ENCODE peak calls at places on chromosomes 6 and 20, in ten cellular contexts. One of them, this sample, is unnamed.

GRCh38 chr20:48597521-48598302 is 230.1 kb downstream of the PREX1 start:
- DNase-seq in endothelial cell: no peak
- DNase-seq in fibroblast of lung: no peak
- DNase-seq in H4: peak; percentile 26
- DNase-seq in NCI-H1092 treated with DMSO at 0.1 percent for 48 hours: no peak
- DNase-seq in fibroblast of gingiva: no peak
- DNase-seq in brain microvascular endothelial cell: no peak
- DNase-seq in EL: no peak
- DNase-seq in H9: no peak
- DNase-seq in tibial artery: no peak
- DNase-seq in this sample: no peak

GRCh38 chr6:130215526-130215925 is 7.2 kb downstream of the SAMD3 start:
- DNase-seq in tibial artery: no peak
- DNase-seq in fibroblast of gingiva: no peak
- DNase-seq in NCI-H1092 treated with DMSO at 0.1 percent for 48 hours: no peak
- DNase-seq in H9: peak; percentile 36
- DNase-seq in H4: no peak
- DNase-seq in fibroblast of lung: no peak
- DNase-seq in EL: no peak
- DNase-seq in endothelial cell: no peak
- DNase-seq in brain microvascular endothelial cell: no peak
- DNase-seq in this sample: no peak

GRCh38 chr20:44070139-44070900 is 116.7 kb downstream of the JPH2 start:
- DNase-seq in EL: no peak
- DNase-seq in H9: no peak
- DNase-seq in fibroblast of lung: no peak
- DNase-seq in NCI-H1092 treated with DMSO at 0.1 percent for 48 hours: no peak
- DNase-seq in fibroblast of gingiva: no peak
- DNase-seq in tibial artery: peak; percentile 2
- DNase-seq in brain microvascular endothelial cell: no peak
- DNase-seq in endothelial cell: no peak
- DNase-seq in H4: no peak
- DNase-seq in this sample: no peak

GRCh38 chr6:37584654-37585522 is 85.2 kb upstream of the CCDC167 start:
- DNase-seq in fibroblast of lung: no peak
- DNase-seq in H9: no peak
- DNase-seq in tibial artery: no peak
- DNase-seq in H4: no peak
- DNase-seq in brain microvascular endothelial cell: no peak
- DNase-seq in NCI-H1092 treated with DMSO at 0.1 percent for 48 hours: no peak
- DNase-seq in endothelial cell: no peak
- DNase-seq in fibroblast of gingiva: no peak
- DNase-seq in EL: no peak
- DNase-seq in this sample: no peak

GRCh38 chr6:16805190-16805860 is 44.1 kb upstream of the ATXN1 start:
- DNase-seq in endothelial cell: no peak
- DNase-seq in H9: no peak
- DNase-seq in EL: no peak
- DNase-seq in brain microvascular endothelial cell: no peak
- DNase-seq in fibroblast of lung: no peak
- DNase-seq in fibroblast of gingiva: no peak
- DNase-seq in tibial artery: no peak
- DNase-seq in H4: no peak
- DNase-seq in NCI-H1092 treated with DMSO at 0.1 percent for 48 hours: no peak
- DNase-seq in this sample: no peak

GRCh38 chr20:460707-461106 is 1.6 kb downstream of the TBC1D20 start:
- DNase-seq in tibial artery: peak; percentile 61
- DNase-seq in NCI-H1092 treated with DMSO at 0.1 percent for 48 hours: no peak
- DNase-seq in fibroblast of gingiva: peak; percentile 69
- DNase-seq in brain microvascular endothelial cell: no peak
- DNase-seq in fibroblast of lung: peak; percentile 32
- DNase-seq in H4: no peak
- DNase-seq in H9: no peak
- DNase-seq in endothelial cell: no peak
- DNase-seq in EL: peak; percentile 36
- DNase-seq in this sample: peak; percentile 43

GRCh38 chr6:11110921-11111768 is at the start of gene ERVFRD-1:
- DNase-seq in EL: no peak
- DNase-seq in fibroblast of gingiva: no peak
- DNase-seq in fibroblast of lung: no peak
- DNase-seq in H9: no peak
- DNase-seq in endothelial cell: no peak
- DNase-seq in tibial artery: no peak
- DNase-seq in NCI-H1092 treated with DMSO at 0.1 percent for 48 hours: no peak
- DNase-seq in brain microvascular endothelial cell: no peak
- DNase-seq in H4: no peak
- DNase-seq in this sample: no peak

GRCh38 chr6:132731086-132731485 is 17.2 kb upstream of the VNN1 start:
- DNase-seq in fibroblast of lung: peak; percentile 44
- DNase-seq in EL: peak; percentile 27
- DNase-seq in tibial artery: no peak
- DNase-seq in endothelial cell: no peak
- DNase-seq in NCI-H1092 treated with DMSO at 0.1 percent for 48 hours: no peak
- DNase-seq in H9: no peak
- DNase-seq in brain microvascular endothelial cell: no peak
- DNase-seq in H4: no peak
- DNase-seq in fibroblast of gingiva: no peak
- DNase-seq in this sample: no peak

GRCh38 chr6:108559884-108560462 is 744 bp upstream of the FOXO3 start:
- DNase-seq in H9: peak; percentile 74
- DNase-seq in tibial artery: peak; percentile 78
- DNase-seq in H4: peak; percentile 62
- DNase-seq in brain microvascular endothelial cell: peak; percentile 68
- DNase-seq in endothelial cell: peak; percentile 67
- DNase-seq in fibroblast of gingiva: peak; percentile 69
- DNase-seq in NCI-H1092 treated with DMSO at 0.1 percent for 48 hours: peak; percentile 57
- DNase-seq in EL: peak; percentile 76
- DNase-seq in fibroblast of lung: peak; percentile 81
- DNase-seq in this sample: peak; percentile 40

GRCh38 chr6:115004982-115005381 is 662.2 kb upstream of the HS3ST5 start:
- DNase-seq in H9: no peak
- DNase-seq in tibial artery: no peak
- DNase-seq in brain microvascular endothelial cell: no peak
- DNase-seq in fibroblast of gingiva: no peak
- DNase-seq in endothelial cell: no peak
- DNase-seq in H4: no peak
- DNase-seq in EL: no peak
- DNase-seq in NCI-H1092 treated with DMSO at 0.1 percent for 48 hours: peak; percentile 6
- DNase-seq in fibroblast of lung: no peak
- DNase-seq in this sample: no peak

GRCh38 chr6:126170875-126171489 is 168.9 kb upstream of the CENPW start:
- DNase-seq in NCI-H1092 treated with DMSO at 0.1 percent for 48 hours: peak; percentile 3
- DNase-seq in H4: peak; percentile 9
- DNase-seq in fibroblast of gingiva: no peak
- DNase-seq in EL: peak; percentile 38
- DNase-seq in H9: no peak
- DNase-seq in tibial artery: no peak
- DNase-seq in fibroblast of lung: peak; percentile 34
- DNase-seq in brain microvascular endothelial cell: no peak
- DNase-seq in endothelial cell: peak; percentile 33
- DNase-seq in this sample: no peak

GRCh38 chr6:166008441-166009369 is 158.9 kb downstream of the TBXT start:
- DNase-seq in fibroblast of lung: peak; percentile 77
- DNase-seq in EL: peak; percentile 59
- DNase-seq in fibroblast of gingiva: peak; percentile 75
- DNase-seq in H4: no peak
- DNase-seq in H9: peak; percentile 53
- DNase-seq in NCI-H1092 treated with DMSO at 0.1 percent for 48 hours: peak; percentile 25
- DNase-seq in endothelial cell: no peak
- DNase-seq in tibial artery: peak; percentile 18
- DNase-seq in brain microvascular endothelial cell: peak; percentile 80
- DNase-seq in this sample: peak; percentile 43

GRCh38 chr20:7926767-7927166 is 13.5 kb downstream of the HAO1 start:
- DNase-seq in H9: no peak
- DNase-seq in tibial artery: no peak
- DNase-seq in H4: peak; percentile 20
- DNase-seq in fibroblast of gingiva: peak; percentile 45
- DNase-seq in endothelial cell: no peak
- DNase-seq in EL: peak; percentile 39
- DNase-seq in brain microvascular endothelial cell: peak; percentile 39
- DNase-seq in NCI-H1092 treated with DMSO at 0.1 percent for 48 hours: no peak
- DNase-seq in fibroblast of lung: peak; percentile 57
- DNase-seq in this sample: peak; percentile 22

GRCh38 chr20:13755809-13756208 is 28.9 kb downstream of the ESF1 start:
- DNase-seq in endothelial cell: no peak
- DNase-seq in H4: no peak
- DNase-seq in EL: no peak
- DNase-seq in brain microvascular endothelial cell: no peak
- DNase-seq in fibroblast of lung: peak; percentile 32
- DNase-seq in NCI-H1092 treated with DMSO at 0.1 percent for 48 hours: no peak
- DNase-seq in tibial artery: no peak
- DNase-seq in fibroblast of gingiva: no peak
- DNase-seq in H9: no peak
- DNase-seq in this sample: no peak

GRCh38 chr20:9955646-9956045 is 79.1 kb upstream of the ANKEF1 start:
- DNase-seq in NCI-H1092 treated with DMSO at 0.1 percent for 48 hours: no peak
- DNase-seq in H4: no peak
- DNase-seq in H9: no peak
- DNase-seq in fibroblast of lung: no peak
- DNase-seq in endothelial cell: no peak
- DNase-seq in EL: peak; percentile 23
- DNase-seq in tibial artery: no peak
- DNase-seq in fibroblast of gingiva: no peak
- DNase-seq in brain microvascular endothelial cell: peak; percentile 4
- DNase-seq in this sample: no peak

GRCh38 chr6:45254242-45254641 is 73.9 kb upstream of the RUNX2 start:
- DNase-seq in fibroblast of gingiva: no peak
- DNase-seq in fibroblast of lung: no peak
- DNase-seq in NCI-H1092 treated with DMSO at 0.1 percent for 48 hours: no peak
- DNase-seq in H9: no peak
- DNase-seq in brain microvascular endothelial cell: no peak
- DNase-seq in endothelial cell: no peak
- DNase-seq in tibial artery: no peak
- DNase-seq in EL: no peak
- DNase-seq in H4: no peak
- DNase-seq in this sample: no peak

GRCh38 chr6:151391021-151391470 is 313 bp downstream of the ZBTB2 start:
- DNase-seq in H9: peak; percentile 71
- DNase-seq in endothelial cell: peak; percentile 79
- DNase-seq in EL: peak; percentile 69
- DNase-seq in fibroblast of gingiva: peak; percentile 74
- DNase-seq in NCI-H1092 treated with DMSO at 0.1 percent for 48 hours: peak; percentile 46
- DNase-seq in fibroblast of lung: peak; percentile 74
- DNase-seq in tibial artery: peak; percentile 66
- DNase-seq in H4: no peak
- DNase-seq in brain microvascular endothelial cell: peak; percentile 50
- DNase-seq in this sample: peak; percentile 83

GRCh38 chr20:47334022-47334551 is 22.4 kb downstream of the ZMYND8 start:
- DNase-seq in brain microvascular endothelial cell: peak; percentile 95
- DNase-seq in fibroblast of lung: peak; percentile 97
- DNase-seq in endothelial cell: no peak
- DNase-seq in H9: no peak
- DNase-seq in fibroblast of gingiva: peak; percentile 98
- DNase-seq in tibial artery: no peak
- DNase-seq in NCI-H1092 treated with DMSO at 0.1 percent for 48 hours: no peak
- DNase-seq in EL: peak; percentile 98
- DNase-seq in H4: peak; percentile 56
- DNase-seq in this sample: peak; percentile 59

GRCh38 chr6:160863782-160864181 is 127.8 kb upstream of the MAP3K4 start:
- DNase-seq in H4: no peak
- DNase-seq in NCI-H1092 treated with DMSO at 0.1 percent for 48 hours: no peak
- DNase-seq in H9: no peak
- DNase-seq in brain microvascular endothelial cell: no peak
- DNase-seq in endothelial cell: no peak
- DNase-seq in fibroblast of gingiva: no peak
- DNase-seq in EL: no peak
- DNase-seq in fibroblast of lung: no peak
- DNase-seq in tibial artery: no peak
- DNase-seq in this sample: no peak

This sample was measured in AG08396.